ENCODE peak calls at places on chromosomes 13 and 19, in six cellular contexts. W, U, Z, M, E and Q are unnamed samples.

GRCh38 chr13:33934936-33935510 is 117.1 kb downstream of the RFC3 start:
- DNase-seq in M (no peak), W (no peak), E (no peak), U (no peak), Z (no peak), Q (no peak)

GRCh38 chr19:2477141-2477710 is 1.3 kb downstream of the GADD45B start:
- DNase-seq in M (peak), W (peak), E (peak), Z (peak), U (no peak), Q (peak)

GRCh38 chr19:1942078-1942933 is 1.3 kb downstream of the CSNK1G2 start:
- DNase-seq in E (peak), U (no peak), Z (peak), W (peak), M (peak), Q (peak)

GRCh38 chr13:113793718-113794085 is 34.7 kb downstream of the TMEM255B start:
- DNase-seq in M (no peak), U (no peak), E (no peak), W (no peak), Z (no peak), Q (no peak)

GRCh38 chr13:110648848-110649421 is 33.6 kb downstream of the NAXD start:
- DNase-seq in U (no peak), W (no peak), Z (peak), E (no peak), M (no peak), Q (no peak)

GRCh38 chr19:56273563-56274117 is 1.1 kb downstream of the EDDM13 start:
- DNase-seq in W (peak), E (no peak), Z (no peak), U (no peak), M (no peak), Q (no peak)

GRCh38 chr13:27599845-27600553 is 20.3 kb downstream of the LNX2 start:
- DNase-seq in U (peak), M (no peak), E (peak), Z (no peak), W (peak), Q (no peak)

GRCh38 chr19:15449620-15450527 is at the start of gene WIZ:
- DNase-seq in E (peak), Z (peak), U (no peak), W (peak), M (peak), Q (peak)

GRCh38 chr19:35107541-35107939 is 8.1 kb upstream of the FXYD3 start:
- DNase-seq in U (peak), Z (no peak), E (no peak), M (no peak), W (peak), Q (no peak)

GRCh38 chr13:24664726-24665409 is 15.3 kb upstream of the ATP12A start:
- DNase-seq in U (no peak), W (peak), E (no peak), M (no peak), Z (no peak), Q (no peak)

GRCh38 chr13:102234618-102235017 is 167.2 kb downstream of the FGF14 start:
- DNase-seq in M (no peak), W (peak), U (no peak), Z (no peak), E (no peak), Q (no peak)

GRCh38 chr13:91351123-91351522 is 3.6 kb downstream of the MIR17HG start:
- DNase-seq in M (no peak), W (no peak), E (no peak), U (no peak), Z (no peak), Q (peak)

GRCh38 chr19:17450264-17451075 is 2.0 kb upstream of the TMEM221 start:
- DNase-seq in E (peak), W (peak), M (no peak), U (peak), Z (no peak), Q (no peak)

GRCh38 chr19:17447704-17448189 is 721 bp downstream of the TMEM221 start:
- DNase-seq in Z (no peak), W (no peak), E (no peak), U (no peak), M (no peak), Q (no peak)

GRCh38 chr19:17451820-17452219 is 3.4 kb upstream of the TMEM221 start:
- DNase-seq in Z (no peak), U (no peak), W (no peak), M (no peak), E (no peak), Q (no peak)

GRCh38 chr19:17445526-17446165 is 2.8 kb downstream of the TMEM221 start:
- DNase-seq in E (no peak), W (no peak), U (no peak), Z (no peak), M (no peak), Q (no peak)

GRCh38 chr19:17448190-17448967 is at the start of gene TMEM221:
- DNase-seq in M (no peak), W (peak), U (no peak), Z (peak), E (peak), Q (peak)
- TF ChIP-seq EZH2phosphoT487 in M (no peak), W (no peak), U (no peak), Z (no peak), E (no peak), Q (no peak)

DNA sequence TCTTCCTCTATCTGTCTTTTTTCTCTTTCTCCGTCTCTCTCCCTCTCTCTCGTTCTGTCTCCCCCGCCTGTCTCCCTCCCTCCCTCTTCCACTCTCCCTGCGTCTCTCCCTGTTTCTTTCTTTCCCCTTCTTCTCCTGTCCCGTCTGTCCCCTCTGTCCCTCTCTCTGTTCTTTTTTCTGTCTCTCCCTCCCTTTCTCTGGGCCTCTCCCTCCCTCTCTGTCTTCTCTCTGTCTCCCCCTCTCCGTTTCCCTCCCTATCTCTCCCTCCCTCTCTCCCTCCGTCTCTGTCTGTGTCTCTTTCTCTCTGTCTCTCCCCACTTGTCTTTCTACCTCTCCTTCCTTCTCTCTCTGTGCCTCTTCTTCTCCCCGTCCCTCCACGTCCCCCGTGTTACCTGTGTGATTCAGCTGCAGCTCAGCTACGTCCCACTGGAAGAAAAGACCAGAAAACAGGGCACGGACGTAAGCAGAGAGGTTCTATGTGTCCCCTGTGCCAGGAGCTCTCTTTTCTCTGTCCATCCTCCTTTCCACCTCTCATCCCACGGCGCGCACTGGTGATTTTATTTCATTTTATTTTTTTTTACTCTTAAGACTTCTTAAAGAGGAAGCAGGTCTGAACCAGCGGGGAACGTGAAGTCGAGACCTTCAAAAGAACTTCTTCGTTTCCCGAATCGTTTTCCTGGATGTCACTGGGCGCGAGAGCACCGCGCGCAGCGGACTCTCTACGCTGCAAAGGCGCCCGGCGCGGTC is 1.1 kb downstream of the CD70 start:
- DNase-seq in W (no peak), E (no peak), Z (no peak), U (no peak), M (no peak), Q (no peak)
- H2AFZ ChIP-seq in W (peak), E (no peak), Z (peak), U (no peak), M (peak), Q (no peak)

DNA sequence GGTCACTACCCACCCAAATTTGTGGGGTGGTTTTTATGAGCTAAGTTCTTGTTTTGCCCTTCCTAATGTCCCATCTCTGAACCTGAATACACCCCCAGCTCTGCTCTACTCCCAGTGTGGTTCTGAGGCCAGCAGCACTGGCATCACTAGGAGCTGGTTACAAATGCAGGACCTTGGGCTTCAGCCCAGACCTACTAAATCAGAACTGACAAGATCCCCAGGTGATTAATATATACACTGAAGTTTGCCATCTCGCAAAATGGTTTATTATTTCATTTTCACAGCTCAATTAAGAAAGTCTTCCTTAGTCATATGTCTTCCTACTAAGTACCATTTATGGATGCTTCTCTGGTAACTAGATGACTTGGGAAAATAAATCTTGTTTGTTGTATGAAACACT is 67.8 kb downstream of the FOXO1 start:
- DNase-seq in W (no peak), U (no peak), E (no peak), Z (no peak), M (no peak), Q (no peak)
- TF ChIP-seq EZH2phosphoT487 in W (no peak), U (no peak), E (no peak), Z (no peak), M (no peak), Q (no peak)

GRCh38 chr13:85737952-85738351 is 61.3 kb downstream of the SLITRK6 start:
- DNase-seq in E (no peak), W (no peak), U (no peak), Z (no peak), M (peak), Q (no peak)

GRCh38 chr13:85742355-85742754 is 56.9 kb downstream of the SLITRK6 start:
- DNase-seq in M (no peak), Z (no peak), E (no peak), W (no peak), U (no peak), Q (no peak)

GRCh38 chr13:85741017-85741416 is 58.2 kb downstream of the SLITRK6 start:
- DNase-seq in U (no peak), E (no peak), W (peak), M (no peak), Z (no peak), Q (no peak)

GRCh38 chr13:85738696-85739320 is 60.4 kb downstream of the SLITRK6 start:
- DNase-seq in U (no peak), E (no peak), Z (no peak), M (no peak), W (peak), Q (no peak)
- H2AFZ ChIP-seq in U (no peak), E (no peak), Z (no peak), M (no peak), W (no peak), Q (no peak)

GRCh38 chr13:30031488-30031887 is 181.1 kb upstream of the UBL3 start:
- DNase-seq in W (no peak), Z (no peak), U (no peak), E (no peak), M (no peak), Q (no peak)

GRCh38 chr13:30037306-30037705 is 186.9 kb upstream of the UBL3 start:
- DNase-seq in W (no peak), M (no peak), Z (peak), E (no peak), U (no peak), Q (no peak)

GRCh38 chr13:30032263-30032662 is 181.8 kb upstream of the UBL3 start:
- DNase-seq in W (no peak), U (no peak), E (no peak), Z (no peak), M (no peak), Q (no peak)

GRCh38 chr13:30034448-30034795 is 184.0 kb upstream of the UBL3 start:
- DNase-seq in E (no peak), U (no peak), W (no peak), Z (no peak), M (no peak), Q (no peak)

DNA sequence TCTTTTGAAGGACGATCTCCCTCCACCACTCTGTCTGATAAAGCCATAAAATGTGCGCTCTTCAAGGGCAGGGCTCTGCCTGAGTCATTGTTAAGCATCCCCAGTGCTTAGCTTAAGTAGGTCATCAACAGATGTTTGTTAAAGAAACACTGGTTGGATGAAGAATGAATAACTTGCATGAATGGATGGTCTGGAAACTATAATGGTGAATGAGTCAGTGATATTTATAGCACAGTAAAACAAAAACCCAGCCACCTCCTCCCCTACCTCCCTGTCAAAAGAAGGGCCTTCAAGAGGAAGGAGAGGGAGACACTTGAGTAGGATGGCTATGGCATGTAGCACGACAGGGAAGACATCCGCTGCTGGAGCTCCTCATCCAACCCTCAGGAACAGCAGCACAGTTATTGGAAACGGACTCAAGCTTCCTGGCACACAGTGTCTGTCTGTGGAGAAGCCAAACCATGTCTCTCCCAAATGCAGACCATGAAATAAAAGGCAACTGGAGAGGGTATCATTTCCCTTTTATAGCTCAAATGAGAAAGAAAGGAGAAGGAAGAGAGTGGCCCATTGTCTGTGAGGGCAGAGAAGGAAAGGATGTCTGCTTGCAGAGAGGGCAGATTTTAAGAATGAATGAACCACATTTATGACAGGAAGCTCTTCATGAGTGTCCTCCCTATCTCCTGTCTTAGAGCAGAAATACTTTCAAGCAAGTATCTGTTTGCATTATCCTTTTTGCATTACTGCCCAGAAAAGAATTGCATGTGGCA is 183.4 kb upstream of the UBL3 start:
- DNase-seq in Z (no peak), E (peak), M (no peak), W (peak), U (no peak), Q (no peak)
- TF ChIP-seq EZH2phosphoT487 in Z (no peak), E (no peak), M (no peak), W (no peak), U (no peak), Q (no peak)